ENCODE peak calls at places on chromosomes 5 and 9, in five cellular contexts. I is IMR-90, S is trophoblast cell, U is neuronal stem cell, B is H1. R is an unnamed sample.

GRCh38 chr9:85940275-85940831 is 593 bp upstream of the NAA35 start:
- DNase-seq in I (no peak), S (no peak), U (no peak), B (no peak), R (no peak)

GRCh38 chr5:40477856-40478546 is 201.7 kb upstream of the PTGER4 start:
- DNase-seq in I (peak), S (no peak), U (no peak), B (no peak), R (no peak)

GRCh38 chr5:143694357-143694756 is 117.6 kb upstream of the HMHB1 start:
- DNase-seq in I (no peak), S (no peak), U (no peak), B (no peak), R (no peak)

GRCh38 chr5:132012385-132013005 is 1.0 kb upstream of the ACSL6 start:
- DNase-seq in I (peak), S (peak), U (peak), B (peak), R (peak)

GRCh38 chr5:8061140-8061469 is 192.2 kb downstream of the MTRR start:
- DNase-seq in I (no peak), S (no peak), U (no peak), B (no peak), R (no peak)

GRCh38 chr5:111582962-111583669 is 70.8 kb upstream of the STARD4 start:
- DNase-seq in I (peak), S (peak), U (no peak), B (no peak), R (no peak)

GRCh38 chr5:56900858-56901578 is 8.4 kb upstream of the SETD9 start:
- DNase-seq in I (peak), S (peak), U (peak), B (peak), R (no peak)

GRCh38 chr9:101376117-101376866 is 8.5 kb downstream of the BAAT start:
- DNase-seq in I (peak), S (no peak), U (no peak), B (no peak), R (no peak)

GRCh38 chr5:60210810-60211209 is 317.3 kb upstream of the PDE4D start:
- DNase-seq in I (no peak), S (no peak), U (no peak), B (no peak), R (peak)

GRCh38 chr9:73093016-73093739 is 58.5 kb upstream of the ANXA1 start:
- DNase-seq in I (no peak), S (no peak), U (no peak), B (no peak), R (no peak)

GRCh38 chr5:131357739-131358561 is 94.1 kb downstream of the CDC42SE2 start:
- DNase-seq in I (no peak), S (no peak), U (no peak), B (no peak), R (no peak)

GRCh38 chr9:137218212-137218753 is 3.8 kb downstream of the RNF208 start:
- DNase-seq in I (no peak), S (no peak), U (no peak), B (no peak), R (no peak)

GRCh38 chr9:36163049-36163839 is 5.9 kb upstream of the CCIN start:
- DNase-seq in I (peak), S (no peak), U (no peak), B (peak), R (peak)

GRCh38 chr9:105205787-105206511 is 38.5 kb upstream of the SLC44A1 start:
- DNase-seq in I (peak), S (no peak), U (no peak), B (no peak), R (no peak)

GRCh38 chr5:124677376-124677998 is 69.0 kb downstream of the ZNF608 start:
- DNase-seq in I (peak), S (no peak), U (no peak), B (no peak), R (no peak)

GRCh38 chr5:150178262-150178661 is 11.6 kb upstream of the SLC6A7 start:
- DNase-seq in I (no peak), S (no peak), U (no peak), B (no peak), R (no peak)

GRCh38 chr5:59367791-59368394 is 525.6 kb downstream of the PDE4D start:
- DNase-seq in I (peak), S (peak), U (peak), B (no peak), R (peak)

GRCh38 chr5:32444191-32444945 is at the start of gene ZFR:
- DNase-seq in I (peak), S (peak), U (peak), B (peak), R (peak)
- H4K91ac ChIP-seq in I (peak), S (peak), U (no peak), B (peak), R (no peak)

GRCh38 chr5:134436523-134437339 is 25.1 kb upstream of the CDKN2AIPNL start:
- DNase-seq in I (peak), S (peak), U (no peak), B (no peak), R (peak)
- H4K91ac ChIP-seq in I (peak), S (no peak), U (no peak), B (no peak), R (no peak)

DNA sequence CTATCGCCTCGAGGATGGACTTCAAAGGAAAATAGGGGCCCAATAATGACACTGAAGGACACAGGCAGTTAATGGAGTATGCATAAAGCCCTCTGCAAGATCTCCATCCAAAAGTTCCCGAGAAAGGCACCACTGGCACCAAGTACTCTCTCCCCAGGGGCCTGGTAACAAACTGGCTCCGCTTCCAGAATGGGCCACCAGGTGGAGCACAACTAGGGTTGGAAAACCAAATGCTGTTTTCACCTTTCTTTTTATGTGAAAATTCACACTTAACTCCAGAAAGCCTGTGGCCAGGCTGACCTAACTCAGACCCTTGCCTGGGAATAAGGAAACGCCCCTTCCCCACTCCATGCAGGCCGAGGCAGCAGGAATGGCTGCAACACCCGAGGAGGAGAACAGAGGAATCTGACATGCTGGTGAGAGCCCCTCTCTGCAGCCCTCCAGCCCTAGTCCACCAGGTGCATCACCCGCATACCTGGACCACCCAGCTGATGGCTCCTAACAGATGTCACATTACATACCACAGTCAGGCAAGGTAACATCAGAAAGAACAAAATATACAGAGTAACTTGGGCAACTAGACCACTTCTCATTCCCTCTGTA is 42.8 kb downstream of the CAMSAP1 start:
- DNase-seq in I (peak), S (peak), U (peak), B (peak), R (peak)
- H4K91ac ChIP-seq in I (no peak), S (no peak), U (no peak), B (no peak), R (no peak)

GRCh38 chr9:129885670-129886106 is 50.4 kb downstream of the USP20 start:
- DNase-seq in I (peak), S (peak), U (peak), B (peak), R (peak)
- H4K91ac ChIP-seq in I (peak), S (peak), U (no peak), B (peak), R (no peak)

GRCh38 chr5:109409844-109410388 is at the start of gene PJA2:
- DNase-seq in I (peak), S (peak), U (peak), B (peak), R (peak)
- H4K91ac ChIP-seq in I (peak), S (peak), U (no peak), B (peak), R (no peak)

DNA sequence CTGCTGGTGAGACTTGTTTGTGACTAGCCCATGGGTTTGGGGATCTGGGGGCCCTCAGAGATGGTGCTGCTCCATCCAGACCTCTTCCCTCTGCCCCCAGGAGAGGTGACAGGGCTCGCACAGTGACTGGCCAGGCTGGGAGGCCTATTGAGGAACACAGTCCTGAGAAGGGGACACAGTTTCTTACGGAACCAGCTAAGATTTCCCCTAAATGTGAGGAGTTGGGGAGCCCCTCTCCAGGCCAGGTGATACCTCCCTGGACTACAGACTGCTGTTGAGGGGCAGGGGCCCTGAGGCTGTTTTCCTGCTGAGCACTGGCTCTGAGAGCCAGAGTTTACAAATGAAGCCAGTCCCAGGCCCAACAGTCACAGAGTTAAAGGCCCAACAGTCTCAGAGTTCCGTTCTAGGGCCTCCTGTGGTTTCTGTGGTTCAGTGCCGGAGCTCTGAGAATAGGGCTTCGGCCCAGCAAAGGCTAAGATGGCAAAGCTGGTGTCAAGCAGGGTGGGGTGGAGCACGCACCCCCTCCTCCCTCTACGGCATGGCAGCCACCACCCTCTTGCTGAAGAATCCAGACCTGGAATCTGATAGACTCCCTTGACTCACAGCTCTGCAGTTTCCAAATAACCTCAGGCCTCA is 1.1 kb upstream of the SEMA4D start:
- DNase-seq in I (no peak), S (no peak), U (no peak), B (no peak), R (no peak)
- H4K91ac ChIP-seq in I (no peak), S (peak), U (no peak), B (peak), R (no peak)

GRCh38 chr9:129143461-129143927 is 32.3 kb downstream of the PTPA start:
- DNase-seq in I (peak), S (no peak), U (no peak), B (no peak), R (peak)
- H4K91ac ChIP-seq in I (peak), S (peak), U (no peak), B (peak), R (no peak)